ENCODE peak calls at places on chromosomes 4 and X, in seven cellular contexts. N, T, Y, Z, S, X and M are unnamed samples.

GRCh38 chr4:8315343-8316250 is 46.0 kb downstream of the HTRA3 start:
- DNase-seq in N (peak; percentile 74), T (peak; percentile 61), Y (peak; percentile 29), Z (peak; percentile 67), S (peak; percentile 72), X (peak; percentile 75), M (peak; percentile 44)

GRCh38 chrX:16444353-16444752 is 205.6 kb upstream of the S100G start:
- DNase-seq in N (no peak), T (no peak), Y (no peak), Z (no peak), S (no peak), X (no peak), M (peak; percentile 82)

GRCh38 chr4:8286719-8287355 is 17.3 kb downstream of the HTRA3 start:
- DNase-seq in N (peak; percentile 31), T (no peak), Y (no peak), Z (no peak), S (no peak), X (no peak), M (no peak)

GRCh38 chr4:74006009-74006476 is 7.6 kb upstream of the CXCL5 start:
- DNase-seq in N (no peak), T (no peak), Y (no peak), Z (no peak), S (no peak), X (no peak), M (peak; percentile 75)

GRCh38 chrX:16185725-16186136 is 18.4 kb downstream of the MAGEB17 start:
- DNase-seq in N (peak; percentile 30), T (no peak), Y (peak; percentile 44), Z (no peak), S (no peak), X (no peak), M (peak; percentile 36)

GRCh38 chrX:23907106-23907495 is 637 bp downstream of the APOO start:
- DNase-seq in N (no peak), T (no peak), Y (no peak), Z (no peak), S (no peak), X (no peak), M (no peak)

GRCh38 chr4:115537387-115537786 is 424.0 kb upstream of the NDST4 start:
- DNase-seq in N (no peak), T (no peak), Y (no peak), Z (no peak), S (no peak), X (no peak), M (no peak)

GRCh38 chrX:47283015-47283771 is 50.4 kb downstream of the USP11 start:
- DNase-seq in N (no peak), T (no peak), Y (no peak), Z (no peak), S (no peak), X (no peak), M (peak; percentile 19)

GRCh38 chrX:46710425-46710824 is 48.5 kb downstream of the SLC9A7 start:
- DNase-seq in N (no peak), T (no peak), Y (no peak), Z (no peak), S (no peak), X (no peak), M (no peak)

GRCh38 chrX:78540171-78540570 is 119.0 kb downstream of the RTL3 start:
- DNase-seq in N (no peak), T (no peak), Y (no peak), Z (no peak), S (no peak), X (no peak), M (no peak)

DNA sequence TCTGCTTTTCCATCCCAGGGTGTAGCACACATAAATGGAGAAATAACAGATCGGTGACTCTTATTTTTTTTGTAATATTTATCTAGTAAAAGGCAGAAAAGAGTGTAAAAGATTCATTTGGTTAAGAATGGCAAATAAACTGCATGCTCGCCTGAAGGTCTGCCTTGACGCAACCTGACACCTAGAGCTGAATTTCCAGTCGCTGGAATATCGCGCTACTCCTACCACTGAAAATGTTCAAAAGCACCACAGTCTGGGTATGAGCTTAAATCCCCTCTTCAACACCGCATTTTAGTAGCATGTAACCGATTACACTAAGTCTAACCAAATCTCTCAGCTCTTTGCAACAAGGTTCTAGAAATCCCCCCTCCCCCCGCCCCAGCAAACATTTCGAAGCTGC is 1.6 kb downstream of the FGF13 start:
- DNase-seq in N (no peak), T (no peak), Y (no peak), Z (no peak), S (no peak), X (no peak), M (no peak)
- H3K4me3 ChIP-seq in N (peak overlapping the region; percentile 65), T (peak overlapping the region; percentile 47), Y (no peak overlapping the region), Z (no peak overlapping the region), S (peak overlapping the region; percentile 70), X (peak overlapping the region; percentile 49), M (no peak overlapping the region)

DNA sequence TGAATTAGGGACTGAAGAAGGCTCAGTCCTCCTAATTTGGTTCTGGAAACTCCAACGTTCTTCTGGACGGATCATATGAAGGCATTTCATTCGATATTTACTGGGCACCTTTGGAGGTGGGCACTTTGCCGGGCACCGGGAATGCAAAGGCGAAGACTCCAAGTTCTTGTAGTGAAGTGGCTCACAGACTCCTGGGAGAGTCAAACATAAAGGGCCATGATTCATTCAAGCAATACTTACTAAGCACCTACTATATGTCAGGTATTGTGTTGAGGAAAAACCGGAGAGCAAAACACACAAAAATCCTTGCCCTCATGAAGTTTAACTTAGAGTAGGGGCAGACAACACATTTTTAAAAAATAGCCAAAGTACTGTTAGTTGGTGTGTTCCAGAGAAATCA is 17.0 kb upstream of the ERCC6L start:
- DNase-seq in N (no peak), T (no peak), Y (no peak), Z (no peak), S (no peak), X (no peak), M (no peak)
- H3K4me3 ChIP-seq in N (no peak overlapping the region), T (no peak overlapping the region), Y (no peak overlapping the region), Z (peak overlapping the region; percentile 8), S (no peak overlapping the region), X (peak overlapping the region; percentile 3), M (no peak overlapping the region)

GRCh38 chr4:11428161-11428700 is 463 bp downstream of the HS3ST1 start:
- DNase-seq in N (no peak), T (no peak), Y (no peak), Z (no peak), S (no peak), X (no peak), M (no peak)
- H3K4me3 ChIP-seq in N (no peak overlapping the region), T (peak overlapping the region; percentile 63), Y (no peak overlapping the region), Z (peak overlapping the region; percentile 54), S (peak overlapping the region; percentile 77), X (peak overlapping the region; percentile 67), M (no peak overlapping the region)

DNA sequence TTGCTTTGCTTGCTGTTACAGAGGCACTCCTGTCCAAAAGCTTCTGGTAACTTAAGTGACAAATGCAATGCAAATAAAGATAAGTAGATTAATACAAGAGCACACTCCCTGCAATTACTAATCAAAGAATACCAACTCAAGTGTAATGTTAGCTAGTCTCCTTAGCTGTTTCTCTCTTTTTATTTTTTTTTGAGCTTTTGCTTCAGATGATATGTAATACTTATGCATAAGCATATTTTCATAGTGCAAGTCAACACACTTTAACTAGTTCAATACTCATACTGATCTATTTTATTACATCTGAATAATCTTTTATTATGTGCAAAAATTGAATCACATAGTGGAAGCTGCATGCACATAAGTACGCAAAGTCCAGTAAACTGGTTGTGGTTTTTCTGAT is 2.7 kb downstream of the SLC7A11 start:
- DNase-seq in N (no peak), T (no peak), Y (no peak), Z (no peak), S (no peak), X (no peak), M (no peak)
- H3K4me3 ChIP-seq in N (no peak overlapping the region), T (no peak overlapping the region), Y (peak overlapping the region; percentile 71), Z (no peak overlapping the region), S (no peak overlapping the region), X (no peak overlapping the region), M (peak overlapping the region; percentile 65)

DNA sequence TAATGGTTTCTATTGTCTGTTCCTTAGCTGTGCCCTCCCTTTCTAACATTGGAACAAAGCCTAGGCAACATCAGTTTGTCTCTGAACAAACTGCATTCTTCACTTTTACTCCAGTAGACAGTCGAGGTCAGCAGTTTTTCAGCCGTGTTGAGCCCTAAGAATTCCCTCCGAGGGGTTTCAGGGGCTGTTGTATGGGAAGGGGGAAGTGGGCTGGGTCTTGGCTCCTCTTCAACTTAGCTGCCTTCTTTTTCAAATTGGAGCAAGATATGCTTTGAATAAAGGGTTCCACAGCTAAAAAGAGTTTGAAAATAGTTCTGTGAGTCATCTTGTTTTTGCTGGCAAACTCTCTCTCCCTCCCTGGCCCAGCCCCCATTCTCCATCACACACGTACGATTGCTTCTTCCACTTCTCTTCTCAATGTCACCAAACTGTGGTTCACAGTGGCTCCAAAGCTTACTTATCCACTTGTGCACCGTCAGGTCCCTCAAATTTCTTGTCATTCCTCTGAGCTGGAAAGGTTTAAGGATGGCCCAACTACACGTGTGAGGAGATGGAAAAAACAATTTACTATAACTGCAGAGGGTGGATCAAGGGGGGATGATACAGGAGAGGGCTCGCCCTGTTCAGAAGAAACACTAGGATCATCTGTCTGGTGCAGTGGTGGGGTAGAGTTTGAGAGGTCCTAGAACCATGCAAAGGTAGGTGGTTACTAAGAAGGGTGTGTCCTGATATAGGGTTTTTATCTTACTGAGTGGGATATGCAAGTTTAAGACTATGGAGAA is 9.2 kb upstream of the MAML3 start:
- DNase-seq in N (peak; percentile 58), T (no peak), Y (no peak), Z (no peak), S (no peak), X (no peak), M (peak; percentile 65)
- H3K4me3 ChIP-seq in N (no peak overlapping the region), T (no peak overlapping the region), Y (no peak overlapping the region), Z (no peak overlapping the region), S (no peak overlapping the region), X (no peak overlapping the region), M (peak overlapping the region; percentile 12)

GRCh38 chr4:244471-244870 is 60.8 kb downstream of the ZNF732 start:
- DNase-seq in N (peak; percentile 42), T (peak; percentile 56), Y (no peak), Z (peak; percentile 46), S (peak; percentile 22), X (no peak), M (no peak)

GRCh38 chr4:242121-242848 is 63.0 kb downstream of the ZNF732 start:
- DNase-seq in N (peak; percentile 61), T (peak; percentile 72), Y (no peak), Z (peak; percentile 70), S (peak; percentile 66), X (peak; percentile 77), M (no peak)

DNA sequence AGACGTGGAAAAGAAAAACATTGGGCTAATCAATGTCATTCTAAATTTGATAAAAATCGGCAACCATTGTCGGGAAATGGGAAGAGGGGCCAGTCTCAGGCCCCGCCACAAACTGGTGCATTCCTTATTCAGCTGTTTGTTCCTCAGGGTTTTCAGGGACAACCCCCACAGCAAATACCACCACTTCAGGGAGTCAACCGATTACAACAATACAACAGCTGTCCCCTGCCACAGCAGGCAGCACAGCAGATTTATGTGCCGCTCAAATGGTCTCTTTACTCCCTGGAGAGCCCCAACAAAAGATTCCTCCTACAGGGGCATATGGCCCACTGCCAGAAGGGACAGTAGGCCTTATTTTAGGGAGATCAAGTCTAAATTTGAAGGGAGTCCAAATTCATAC is 61.9 kb downstream of the ZNF732 start:
- DNase-seq in N (no peak), T (no peak), Y (no peak), Z (no peak), S (no peak), X (no peak), M (no peak)
- H3K4me3 ChIP-seq in N (no peak overlapping the region), T (no peak overlapping the region), Y (no peak overlapping the region), Z (no peak overlapping the region), S (no peak overlapping the region), X (no peak overlapping the region), M (no peak overlapping the region)